ENCODE peak calls at places on chromosome 22, in four cellular contexts. Y is HepG2, W is GM12878, B is K562. G is an unnamed sample.

GRCh38 chr22:21802056-21802455 is 65.4 kb downstream of the MAPK1 start:
- DNase-seq in Y (no peak), W (no peak), B (peak; percentile 45), G (no peak)

GRCh38 chr22:49936018-49936972 is 17.9 kb downstream of the CRELD2 start:
- DNase-seq in Y (peak; percentile 93), W (peak; percentile 69), B (peak; percentile 79), G (peak; percentile 35)

GRCh38 chr22:45516923-45517675 is 14.4 kb downstream of the FBLN1 start:
- DNase-seq in Y (no peak), W (no peak), B (no peak), G (no peak)

GRCh38 chr22:37354271-37355069 is 72.2 kb downstream of the CYTH4 start:
- DNase-seq in Y (no peak), W (no peak), B (no peak), G (no peak)

GRCh38 chr22:44576311-44577260 is 78.6 kb upstream of the RTL6 start:
- DNase-seq in Y (no peak), W (no peak), B (no peak), G (no peak)

GRCh38 chr22:25668437-25668836 is 73.6 kb upstream of the MYO18B start:
- DNase-seq in Y (peak; percentile 92), W (no peak), B (no peak), G (no peak)

GRCh38 chr22:49825944-49826602 is 1.6 kb downstream of the BRD1 start:
- DNase-seq in Y (peak; percentile 38), W (no peak), B (no peak), G (no peak)

GRCh38 chr22:41526802-41527799 is 17.2 kb downstream of the POLR3H start:
- DNase-seq in Y (no peak), W (no peak), B (peak; percentile 76), G (peak; percentile 67)

GRCh38 chr22:38748487-38749136 is 7.2 kb downstream of the SUN2 start:
- DNase-seq in Y (no peak), W (no peak), B (no peak), G (no peak)

GRCh38 chr22:38744981-38745380 is 10.8 kb downstream of the SUN2 start:
- DNase-seq in Y (no peak), W (no peak), B (no peak), G (no peak)

GRCh38 chr22:38742176-38742942 is 13.4 kb downstream of the SUN2 start:
- DNase-seq in Y (no peak), W (no peak), B (no peak), G (no peak)

GRCh38 chr22:38750104-38750503 is 5.7 kb downstream of the SUN2 start:
- DNase-seq in Y (no peak), W (no peak), B (no peak), G (no peak)

GRCh38 chr22:38745676-38746460 is 9.9 kb downstream of the SUN2 start:
- DNase-seq in Y (no peak), W (no peak), B (no peak), G (no peak)
- TF ChIP-seq FOXM1 in Y (no peak), W (no peak), B (no peak), G (no peak)

DNA sequence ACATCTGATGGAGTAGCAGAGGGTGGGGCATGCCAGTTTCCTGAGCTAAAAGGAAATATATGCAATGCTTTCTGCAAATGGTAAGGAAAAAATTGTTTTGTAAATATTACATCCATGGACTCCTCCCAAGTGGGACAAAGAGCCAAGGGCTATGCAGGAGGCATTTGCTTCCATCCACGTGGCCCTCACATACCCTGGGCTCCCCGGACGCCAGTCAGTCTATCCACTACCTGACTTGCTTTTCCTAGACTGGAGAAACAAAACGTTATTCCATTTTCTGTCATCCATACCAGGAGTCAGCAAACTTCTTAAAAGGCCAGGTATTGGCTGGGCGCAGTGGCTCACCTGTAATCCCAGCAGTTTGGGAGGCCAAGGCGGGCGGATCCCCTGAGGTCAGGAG is 59.8 kb upstream of the PITPNB start:
- DNase-seq in Y (no peak), W (no peak), B (no peak), G (no peak)
- TF ChIP-seq TARDBP in Y (no peak), W (no peak), B (no peak), G (no peak)

DNA sequence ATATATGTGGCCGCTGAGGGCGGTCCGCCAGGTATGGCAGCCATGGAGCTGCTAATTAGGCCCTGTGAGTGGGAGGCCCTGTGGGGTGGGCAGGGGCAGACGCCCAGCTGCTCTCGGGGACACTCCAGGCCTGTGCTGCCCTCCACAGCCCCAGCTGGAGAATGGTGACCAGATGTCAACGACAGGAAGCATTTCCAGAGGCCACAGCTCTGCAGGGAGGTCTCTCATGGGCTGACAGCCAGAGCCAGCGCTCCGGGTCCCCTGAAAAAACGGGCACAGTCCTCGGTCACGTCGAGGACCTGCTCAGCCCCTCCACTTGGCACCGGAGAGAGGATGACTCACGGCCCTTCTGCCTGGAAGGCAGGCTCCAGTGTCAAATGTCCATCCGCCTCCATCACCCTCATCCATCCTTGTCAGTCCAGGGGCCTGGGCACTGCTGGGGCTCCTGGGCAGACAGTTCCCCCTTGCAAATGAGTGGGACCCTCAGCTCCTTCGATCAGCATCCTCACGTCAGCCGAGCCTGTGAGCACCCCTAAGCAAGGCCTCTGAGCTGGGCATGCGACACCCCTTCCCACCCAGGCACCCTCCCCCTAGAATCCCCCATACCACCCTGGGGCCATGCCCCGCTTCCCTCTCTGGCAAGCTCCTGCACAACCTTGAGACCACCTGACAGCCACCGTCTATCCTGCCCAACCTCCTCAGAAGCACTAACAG is 1.9 kb downstream of the BID start:
- DNase-seq in Y (no peak), W (no peak), B (no peak), G (no peak)
- TF ChIP-seq FOXK2 in Y (no peak), W (no peak), B (no peak), G (no peak)

GRCh38 chr22:43142881-43143562 is at the start of gene MCAT:
- DNase-seq in Y (peak; percentile 61), W (peak; percentile 28), B (peak; percentile 84), G (peak; percentile 86)
- TF ChIP-seq FOXM1 in Y (no peak), W (no peak), B (no peak), G (no peak)

GRCh38 chr22:30268331-30268730 is 1.7 kb upstream of the OSM start:
- DNase-seq in Y (no peak), W (no peak), B (no peak), G (no peak)

GRCh38 chr22:30273196-30273595 is 6.5 kb upstream of the OSM start:
- DNase-seq in Y (no peak), W (no peak), B (no peak), G (no peak)

GRCh38 chr22:30267382-30268302 is 991 bp upstream of the OSM start:
- DNase-seq in Y (no peak), W (no peak), B (no peak), G (no peak)

GRCh38 chr22:30272781-30273180 is 6.1 kb upstream of the OSM start:
- DNase-seq in Y (no peak), W (no peak), B (no peak), G (no peak)

DNA sequence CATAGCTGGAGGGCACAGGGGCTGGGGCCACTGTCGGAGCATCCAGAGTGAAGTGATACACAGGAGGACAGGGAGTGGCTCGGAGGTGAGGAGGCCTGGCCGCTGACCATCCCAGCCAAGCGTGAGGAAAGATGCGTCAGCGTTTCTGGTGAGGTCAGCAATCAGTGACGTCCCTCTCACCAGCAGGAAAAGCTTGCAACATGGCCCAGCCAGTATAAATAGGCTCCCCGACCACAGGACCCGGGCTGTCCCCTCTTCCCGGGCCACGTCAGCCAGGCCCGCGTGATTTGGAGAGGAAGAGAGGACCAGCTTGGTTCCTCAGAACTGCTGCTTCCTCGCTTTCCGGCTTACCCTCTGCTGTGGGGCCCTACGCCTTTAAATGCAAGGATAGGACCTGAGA is 4.2 kb upstream of the OSM start:
- DNase-seq in Y (no peak), W (no peak), B (peak; percentile 54), G (no peak)
- TF ChIP-seq TARDBP in Y (no peak), W (no peak), B (no peak), G (no peak)